ENCODE peak calls at places on chromosomes 4 and X, in four cellular contexts. One of them, this sample, is unnamed.

GRCh38 chrX:101417981-101418841 is 10.2 kb downstream of the HNRNPH2 start:
- DNase-seq in hepatocyte: peak
- DNase-seq in GM12865: peak
- DNase-seq in astrocyte of the spinal cord: peak
- DNase-seq in this sample: no peak

GRCh38 chrX:18899796-18900380 is 84.0 kb downstream of the PHKA2 start:
- DNase-seq in hepatocyte: peak
- DNase-seq in GM12865: peak
- DNase-seq in astrocyte of the spinal cord: peak
- DNase-seq in this sample: no peak

GRCh38 chrX:49106930-49107329 is 16.6 kb downstream of the GPKOW start:
- DNase-seq in hepatocyte: peak
- DNase-seq in GM12865: peak
- DNase-seq in astrocyte of the spinal cord: peak
- DNase-seq in this sample: peak

GRCh38 chr4:139416073-139416673 is 37.7 kb upstream of the RAB33B start:
- DNase-seq in hepatocyte: peak
- DNase-seq in GM12865: peak
- DNase-seq in astrocyte of the spinal cord: peak
- DNase-seq in this sample: peak

GRCh38 chrX:112636951-112637541 is 42.7 kb downstream of the LHFPL1 start:
- DNase-seq in hepatocyte: no peak
- DNase-seq in GM12865: no peak
- DNase-seq in astrocyte of the spinal cord: peak
- DNase-seq in this sample: no peak

GRCh38 chrX:19578956-19579355 is 63.6 kb upstream of the MAP3K15 start:
- DNase-seq in hepatocyte: no peak
- DNase-seq in GM12865: no peak
- DNase-seq in astrocyte of the spinal cord: no peak
- DNase-seq in this sample: no peak

GRCh38 chr4:23931489-23931830 is 41.6 kb upstream of the PPARGC1A start:
- DNase-seq in hepatocyte: peak
- DNase-seq in GM12865: no peak
- DNase-seq in astrocyte of the spinal cord: no peak
- DNase-seq in this sample: peak

GRCh38 chr4:108483077-108483476 is 137.3 kb upstream of the RPL34 start:
- DNase-seq in hepatocyte: no peak
- DNase-seq in GM12865: peak
- DNase-seq in astrocyte of the spinal cord: peak
- DNase-seq in this sample: no peak

GRCh38 chrX:39242187-39242586 is 440.9 kb downstream of the MID1IP1 start:
- DNase-seq in hepatocyte: peak
- DNase-seq in GM12865: peak
- DNase-seq in astrocyte of the spinal cord: no peak
- DNase-seq in this sample: peak

GRCh38 chr4:156598138-156598681 is 373.4 kb downstream of the PDGFC start:
- DNase-seq in hepatocyte: peak
- DNase-seq in GM12865: no peak
- DNase-seq in astrocyte of the spinal cord: peak
- DNase-seq in this sample: no peak

GRCh38 chr4:128241425-128241913 is 46.1 kb downstream of the PGRMC2 start:
- DNase-seq in hepatocyte: peak
- DNase-seq in GM12865: no peak
- DNase-seq in astrocyte of the spinal cord: peak
- DNase-seq in this sample: peak

GRCh38 chr4:143701365-143701764 is 890 bp upstream of the FREM3 start:
- DNase-seq in hepatocyte: no peak
- DNase-seq in GM12865: peak
- DNase-seq in astrocyte of the spinal cord: no peak
- DNase-seq in this sample: no peak

GRCh38 chr4:182143822-182144620 is 99.2 kb upstream of the TENM3 start:
- DNase-seq in hepatocyte: peak
- DNase-seq in GM12865: peak
- DNase-seq in astrocyte of the spinal cord: peak
- DNase-seq in this sample: peak

GRCh38 chr4:121789960-121790829 is 10.9 kb upstream of the EXOSC9 start:
- DNase-seq in hepatocyte: no peak
- DNase-seq in GM12865: no peak
- DNase-seq in astrocyte of the spinal cord: peak
- DNase-seq in this sample: peak

GRCh38 chr4:105644270-105644669 is 64.2 kb downstream of the INTS12 start:
- DNase-seq in hepatocyte: no peak
- DNase-seq in GM12865: no peak
- DNase-seq in astrocyte of the spinal cord: no peak
- DNase-seq in this sample: peak

GRCh38 chr4:121938282-121939092 is 13.4 kb downstream of the TRPC3 start:
- DNase-seq in hepatocyte: no peak
- DNase-seq in GM12865: no peak
- DNase-seq in astrocyte of the spinal cord: no peak
- DNase-seq in this sample: peak

GRCh38 chr4:2105559-2105958 is 46.4 kb downstream of the NAT8L start:
- DNase-seq in hepatocyte: no peak
- DNase-seq in GM12865: no peak
- DNase-seq in astrocyte of the spinal cord: no peak
- DNase-seq in this sample: no peak

GRCh38 chrX:19888419-19888879 is 1.0 kb upstream of the SH3KBP1 start:
- DNase-seq in hepatocyte: peak
- DNase-seq in GM12865: peak
- DNase-seq in astrocyte of the spinal cord: peak
- DNase-seq in this sample: peak

GRCh38 chrX:27444093-27444908 is 18.8 kb downstream of the PPP4R3C start:
- DNase-seq in hepatocyte: no peak
- DNase-seq in GM12865: no peak
- DNase-seq in astrocyte of the spinal cord: no peak
- DNase-seq in this sample: peak

GRCh38 chrX:261167-261857 is 19.9 kb upstream of the PLCXD1 start:
- DNase-seq in hepatocyte: peak
- DNase-seq in GM12865: no peak
- DNase-seq in astrocyte of the spinal cord: no peak
- DNase-seq in this sample: no peak

GRCh38 chrX:26050099-26050498 is 88.0 kb upstream of the MAGEB18 start:
- DNase-seq in hepatocyte: no peak
- DNase-seq in GM12865: no peak
- DNase-seq in astrocyte of the spinal cord: no peak
- DNase-seq in this sample: peak

GRCh38 chr4:6746721-6747689 is 31.0 kb downstream of the BLOC1S4 start:
- DNase-seq in hepatocyte: peak
- DNase-seq in GM12865: no peak
- DNase-seq in astrocyte of the spinal cord: no peak
- DNase-seq in this sample: peak

GRCh38 chr4:174429701-174430100 is 92.6 kb downstream of the HPGD start:
- DNase-seq in hepatocyte: no peak
- DNase-seq in GM12865: no peak
- DNase-seq in astrocyte of the spinal cord: peak
- DNase-seq in this sample: no peak

GRCh38 chrX:7215842-7216241 is 67.9 kb upstream of the PUDP start:
- DNase-seq in hepatocyte: no peak
- DNase-seq in GM12865: no peak
- DNase-seq in astrocyte of the spinal cord: no peak
- DNase-seq in this sample: no peak

GRCh38 chrX:132489256-132490085 is 633 bp upstream of the MBNL3 start:
- DNase-seq in hepatocyte: peak
- DNase-seq in GM12865: peak
- DNase-seq in astrocyte of the spinal cord: peak
- DNase-seq in this sample: peak

GRCh38 chr4:32499176-32499575 is 1779.0 kb downstream of the PCDH7 start:
- DNase-seq in hepatocyte: no peak
- DNase-seq in GM12865: no peak
- DNase-seq in astrocyte of the spinal cord: peak
- DNase-seq in this sample: peak

GRCh38 chrX:154714925-154715324 is 36.0 kb downstream of the GAB3 start:
- DNase-seq in hepatocyte: peak
- DNase-seq in GM12865: peak
- DNase-seq in astrocyte of the spinal cord: peak
- DNase-seq in this sample: peak

GRCh38 chrX:24153175-24153795 is 3.8 kb downstream of the ZFX start:
- DNase-seq in hepatocyte: peak
- DNase-seq in GM12865: peak
- DNase-seq in astrocyte of the spinal cord: no peak
- DNase-seq in this sample: peak

GRCh38 chr4:26267087-26267486 is 53.7 kb upstream of the RBPJ start:
- DNase-seq in hepatocyte: peak
- DNase-seq in GM12865: no peak
- DNase-seq in astrocyte of the spinal cord: no peak
- DNase-seq in this sample: no peak

GRCh38 chrX:137855490-137855889 is 289.6 kb downstream of the ZIC3 start:
- DNase-seq in hepatocyte: no peak
- DNase-seq in GM12865: no peak
- DNase-seq in astrocyte of the spinal cord: no peak
- DNase-seq in this sample: no peak
- TF ChIP-seq CTCF in hepatocyte: no peak
- TF ChIP-seq CTCF in GM12865: no peak
- TF ChIP-seq CTCF in astrocyte of the spinal cord: no peak
- TF ChIP-seq CTCF in this sample: no peak

GRCh38 chr4:77157859-77158486 is 966 bp downstream of the CCNG2 start:
- DNase-seq in hepatocyte: peak
- DNase-seq in GM12865: peak
- DNase-seq in astrocyte of the spinal cord: peak
- DNase-seq in this sample: peak
- TF ChIP-seq CTCF in hepatocyte: no peak
- TF ChIP-seq CTCF in GM12865: no peak
- TF ChIP-seq CTCF in astrocyte of the spinal cord: no peak
- TF ChIP-seq CTCF in this sample: no peak

GRCh38 chrX:109399831-109400230 is 82.1 kb downstream of the GUCY2F start:
- DNase-seq in hepatocyte: no peak
- DNase-seq in GM12865: no peak
- DNase-seq in astrocyte of the spinal cord: no peak
- DNase-seq in this sample: no peak

GRCh38 chrX:109390556-109390955 is 91.3 kb downstream of the GUCY2F start:
- DNase-seq in hepatocyte: no peak
- DNase-seq in GM12865: no peak
- DNase-seq in astrocyte of the spinal cord: no peak
- DNase-seq in this sample: no peak

GRCh38 chrX:109392895-109393294 is 89.0 kb downstream of the GUCY2F start:
- DNase-seq in hepatocyte: no peak
- DNase-seq in GM12865: no peak
- DNase-seq in astrocyte of the spinal cord: no peak
- DNase-seq in this sample: no peak

GRCh38 chrX:109389917-109390316 is 92.0 kb downstream of the GUCY2F start:
- DNase-seq in hepatocyte: no peak
- DNase-seq in GM12865: no peak
- DNase-seq in astrocyte of the spinal cord: no peak
- DNase-seq in this sample: no peak

GRCh38 chrX:109393859-109394258 is 88.0 kb downstream of the GUCY2F start:
- DNase-seq in hepatocyte: no peak
- DNase-seq in GM12865: peak
- DNase-seq in astrocyte of the spinal cord: no peak
- DNase-seq in this sample: peak
- TF ChIP-seq CTCF in hepatocyte: no peak
- TF ChIP-seq CTCF in GM12865: peak
- TF ChIP-seq CTCF in astrocyte of the spinal cord: no peak
- TF ChIP-seq CTCF in this sample: no peak

GRCh38 chr4:148998719-148999118 is 556.5 kb upstream of the NR3C2 start:
- DNase-seq in hepatocyte: no peak
- DNase-seq in GM12865: peak
- DNase-seq in astrocyte of the spinal cord: peak
- DNase-seq in this sample: peak
- TF ChIP-seq CTCF in hepatocyte: peak
- TF ChIP-seq CTCF in GM12865: peak
- TF ChIP-seq CTCF in astrocyte of the spinal cord: peak
- TF ChIP-seq CTCF in this sample: peak